ENCODE peak calls at places on chromosomes 1 and 21, in ten cellular contexts. One of them, this sample, is unnamed.

GRCh38 chr1:66271216-66271903 is 262.6 kb upstream of the SGIP1 start:
- DNase-seq in endodermal cell: peak
- DNase-seq in spleen: no peak
- DNase-seq in fibroblast of mammary gland: peak
- DNase-seq in heart left ventricle: peak
- DNase-seq in tibial artery: peak
- DNase-seq in PC-9: peak
- DNase-seq in CD8-positive, alpha-beta T cell: peak
- DNase-seq in heart right ventricle: peak
- DNase-seq in GM23338: peak
- DNase-seq in this sample: no peak

GRCh38 chr1:230307213-230307612 is 118.9 kb downstream of the PGBD5 start:
- DNase-seq in endodermal cell: no peak
- DNase-seq in spleen: no peak
- DNase-seq in fibroblast of mammary gland: no peak
- DNase-seq in heart left ventricle: no peak
- DNase-seq in tibial artery: no peak
- DNase-seq in PC-9: no peak
- DNase-seq in CD8-positive, alpha-beta T cell: no peak
- DNase-seq in heart right ventricle: no peak
- DNase-seq in GM23338: no peak
- DNase-seq in this sample: no peak

GRCh38 chr1:168520052-168520751 is 23.6 kb downstream of the XCL2 start:
- DNase-seq in endodermal cell: peak
- DNase-seq in spleen: peak
- DNase-seq in fibroblast of mammary gland: no peak
- DNase-seq in heart left ventricle: no peak
- DNase-seq in tibial artery: no peak
- DNase-seq in PC-9: no peak
- DNase-seq in CD8-positive, alpha-beta T cell: peak
- DNase-seq in heart right ventricle: no peak
- DNase-seq in GM23338: peak
- DNase-seq in this sample: no peak

GRCh38 chr1:85088408-85088784 is 40.1 kb upstream of the MCOLN3 start:
- DNase-seq in endodermal cell: no peak
- DNase-seq in spleen: no peak
- DNase-seq in fibroblast of mammary gland: no peak
- DNase-seq in heart left ventricle: no peak
- DNase-seq in tibial artery: no peak
- DNase-seq in PC-9: no peak
- DNase-seq in CD8-positive, alpha-beta T cell: no peak
- DNase-seq in heart right ventricle: no peak
- DNase-seq in GM23338: peak
- DNase-seq in this sample: no peak

GRCh38 chr1:113981962-113982931 is 3.0 kb downstream of the OLFML3 start:
- DNase-seq in endodermal cell: no peak
- DNase-seq in spleen: no peak
- DNase-seq in fibroblast of mammary gland: peak
- DNase-seq in heart left ventricle: peak
- DNase-seq in tibial artery: peak
- DNase-seq in PC-9: no peak
- DNase-seq in CD8-positive, alpha-beta T cell: no peak
- DNase-seq in heart right ventricle: peak
- DNase-seq in GM23338: no peak
- DNase-seq in this sample: no peak

GRCh38 chr1:17929224-17929623 is 174.1 kb downstream of the ACTL8 start:
- DNase-seq in endodermal cell: no peak
- DNase-seq in spleen: peak
- DNase-seq in fibroblast of mammary gland: no peak
- DNase-seq in heart left ventricle: no peak
- DNase-seq in tibial artery: no peak
- DNase-seq in PC-9: no peak
- DNase-seq in CD8-positive, alpha-beta T cell: no peak
- DNase-seq in heart right ventricle: no peak
- DNase-seq in GM23338: no peak
- DNase-seq in this sample: no peak

GRCh38 chr1:65344171-65344570 is 34.8 kb downstream of the DNAJC6 start:
- DNase-seq in endodermal cell: no peak
- DNase-seq in spleen: no peak
- DNase-seq in fibroblast of mammary gland: no peak
- DNase-seq in heart left ventricle: no peak
- DNase-seq in tibial artery: no peak
- DNase-seq in PC-9: no peak
- DNase-seq in CD8-positive, alpha-beta T cell: no peak
- DNase-seq in heart right ventricle: no peak
- DNase-seq in GM23338: no peak
- DNase-seq in this sample: no peak

GRCh38 chr1:197692965-197693364 is 82.3 kb downstream of the DENND1B start:
- DNase-seq in endodermal cell: no peak
- DNase-seq in spleen: no peak
- DNase-seq in fibroblast of mammary gland: peak
- DNase-seq in heart left ventricle: no peak
- DNase-seq in tibial artery: no peak
- DNase-seq in PC-9: no peak
- DNase-seq in CD8-positive, alpha-beta T cell: no peak
- DNase-seq in heart right ventricle: no peak
- DNase-seq in GM23338: no peak
- DNase-seq in this sample: no peak

DNA sequence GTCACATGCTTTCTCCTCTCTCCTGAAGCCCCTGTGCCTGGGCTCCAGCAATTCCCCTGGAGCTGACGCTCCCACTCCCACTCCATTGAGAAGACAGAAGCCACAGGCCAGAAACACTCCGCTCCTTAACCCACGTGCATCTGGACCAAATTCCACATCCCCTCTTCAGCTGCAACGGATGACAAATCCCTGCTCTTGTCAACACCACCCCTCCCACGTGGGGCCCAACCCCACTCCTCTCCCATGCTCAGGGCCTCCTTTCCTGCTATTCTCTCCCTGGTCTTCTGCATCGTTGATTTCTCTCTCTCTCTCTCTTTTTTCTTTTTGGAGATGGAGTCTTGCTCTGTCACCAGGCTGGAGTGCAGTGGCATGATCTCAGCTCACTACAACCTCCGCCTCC is 18.3 kb downstream of the CA6 start:
- DNase-seq in endodermal cell: no peak
- DNase-seq in spleen: no peak
- DNase-seq in fibroblast of mammary gland: no peak
- DNase-seq in heart left ventricle: no peak
- DNase-seq in tibial artery: no peak
- DNase-seq in PC-9: no peak
- DNase-seq in CD8-positive, alpha-beta T cell: no peak
- DNase-seq in heart right ventricle: no peak
- DNase-seq in GM23338: no peak
- DNase-seq in this sample: no peak
- H3K4me3 ChIP-seq in endodermal cell: no peak
- H3K4me3 ChIP-seq in spleen: no peak
- H3K4me3 ChIP-seq in fibroblast of mammary gland: no peak
- H3K4me3 ChIP-seq in heart left ventricle: no peak
- H3K4me3 ChIP-seq in tibial artery: no peak
- H3K4me3 ChIP-seq in PC-9: no peak
- H3K4me3 ChIP-seq in CD8-positive, alpha-beta T cell: peak
- H3K4me3 ChIP-seq in heart right ventricle: no peak
- H3K4me3 ChIP-seq in GM23338: no peak
- H3K4me3 ChIP-seq in this sample: no peak

GRCh38 chr1:30977511-30977910 is 69.0 kb upstream of the SDC3 start:
- DNase-seq in endodermal cell: no peak
- DNase-seq in spleen: no peak
- DNase-seq in fibroblast of mammary gland: no peak
- DNase-seq in heart left ventricle: no peak
- DNase-seq in tibial artery: no peak
- DNase-seq in PC-9: no peak
- DNase-seq in CD8-positive, alpha-beta T cell: no peak
- DNase-seq in heart right ventricle: no peak
- DNase-seq in GM23338: no peak
- DNase-seq in this sample: no peak

GRCh38 chr1:30975217-30975616 is 66.7 kb upstream of the SDC3 start:
- DNase-seq in endodermal cell: no peak
- DNase-seq in spleen: no peak
- DNase-seq in fibroblast of mammary gland: no peak
- DNase-seq in heart left ventricle: no peak
- DNase-seq in tibial artery: no peak
- DNase-seq in PC-9: no peak
- DNase-seq in CD8-positive, alpha-beta T cell: no peak
- DNase-seq in heart right ventricle: no peak
- DNase-seq in GM23338: no peak
- DNase-seq in this sample: no peak

GRCh38 chr1:30976143-30976542 is 67.6 kb upstream of the SDC3 start:
- DNase-seq in endodermal cell: no peak
- DNase-seq in spleen: no peak
- DNase-seq in fibroblast of mammary gland: peak
- DNase-seq in heart left ventricle: no peak
- DNase-seq in tibial artery: no peak
- DNase-seq in PC-9: no peak
- DNase-seq in CD8-positive, alpha-beta T cell: no peak
- DNase-seq in heart right ventricle: no peak
- DNase-seq in GM23338: no peak
- DNase-seq in this sample: no peak

GRCh38 chr1:30974536-30974935 is 66.0 kb upstream of the SDC3 start:
- DNase-seq in endodermal cell: no peak
- DNase-seq in spleen: no peak
- DNase-seq in fibroblast of mammary gland: no peak
- DNase-seq in heart left ventricle: no peak
- DNase-seq in tibial artery: no peak
- DNase-seq in PC-9: no peak
- DNase-seq in CD8-positive, alpha-beta T cell: no peak
- DNase-seq in heart right ventricle: no peak
- DNase-seq in GM23338: no peak
- DNase-seq in this sample: no peak

DNA sequence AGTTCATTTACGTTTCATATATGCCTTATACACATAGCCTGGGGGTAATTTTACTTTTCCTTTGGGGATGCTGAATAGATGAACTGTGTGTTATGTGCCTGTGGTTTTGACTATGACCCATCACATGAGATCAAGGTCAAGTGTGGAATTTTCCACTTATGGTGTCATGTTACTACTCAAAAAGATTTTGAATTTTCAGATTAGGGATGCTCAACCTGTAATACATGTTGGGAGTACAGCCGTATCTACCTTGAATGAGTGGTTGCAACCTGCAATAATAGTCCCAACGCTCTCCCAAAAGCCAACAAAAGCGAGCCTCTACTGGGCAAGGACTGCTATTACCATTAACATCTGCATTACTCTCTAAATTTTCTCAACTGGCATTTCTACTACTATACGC is 68.5 kb upstream of the SDC3 start:
- DNase-seq in endodermal cell: no peak
- DNase-seq in spleen: no peak
- DNase-seq in fibroblast of mammary gland: peak
- DNase-seq in heart left ventricle: no peak
- DNase-seq in tibial artery: no peak
- DNase-seq in PC-9: no peak
- DNase-seq in CD8-positive, alpha-beta T cell: no peak
- DNase-seq in heart right ventricle: no peak
- DNase-seq in GM23338: peak
- DNase-seq in this sample: no peak
- TF ChIP-seq CTCF in endodermal cell: peak
- TF ChIP-seq CTCF in spleen: no peak
- TF ChIP-seq CTCF in fibroblast of mammary gland: peak
- TF ChIP-seq CTCF in heart left ventricle: peak
- TF ChIP-seq CTCF in tibial artery: peak
- TF ChIP-seq CTCF in PC-9: no peak
- TF ChIP-seq CTCF in CD8-positive, alpha-beta T cell: no peak
- TF ChIP-seq CTCF in heart right ventricle: no peak
- TF ChIP-seq CTCF in GM23338: peak
- TF ChIP-seq CTCF in this sample: peak

DNA sequence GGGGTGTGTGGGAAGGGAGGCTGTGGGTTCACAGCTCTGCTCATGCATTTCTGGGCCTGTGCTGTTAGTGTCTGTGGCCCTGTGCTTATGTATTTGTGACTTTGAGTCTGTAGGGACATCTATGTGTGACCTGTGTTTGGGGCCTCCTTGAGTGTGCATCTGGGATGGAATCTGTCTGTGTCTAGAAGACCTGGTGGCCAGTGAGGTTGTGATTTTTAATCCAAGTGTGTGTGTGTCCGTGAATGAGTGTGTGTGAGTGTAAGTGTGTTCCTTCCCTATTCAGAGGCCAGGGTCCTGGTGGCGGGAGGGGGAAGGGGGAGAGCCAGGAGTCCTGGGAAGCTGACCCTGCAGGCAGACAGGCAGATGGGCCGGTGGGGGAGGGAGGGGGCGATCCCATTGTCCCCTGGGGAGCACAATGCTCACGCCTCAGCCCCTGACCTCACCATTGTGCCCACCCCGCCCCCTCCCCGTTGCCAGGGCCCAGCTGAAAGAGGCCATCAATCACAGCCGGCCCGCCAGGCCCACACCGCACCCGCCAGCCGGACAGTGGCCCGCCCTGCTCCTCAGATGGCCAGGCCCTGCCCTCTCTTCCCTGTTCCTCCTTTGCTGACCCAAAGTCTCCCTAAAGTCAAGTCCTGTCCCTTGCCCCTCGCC is 19.6 kb downstream of the SLC27A3 start:
- DNase-seq in endodermal cell: peak
- DNase-seq in spleen: no peak
- DNase-seq in fibroblast of mammary gland: no peak
- DNase-seq in heart left ventricle: no peak
- DNase-seq in tibial artery: peak
- DNase-seq in PC-9: no peak
- DNase-seq in CD8-positive, alpha-beta T cell: no peak
- DNase-seq in heart right ventricle: no peak
- DNase-seq in GM23338: no peak
- DNase-seq in this sample: no peak
- H3K4me3 ChIP-seq in endodermal cell: no peak
- H3K4me3 ChIP-seq in spleen: no peak
- H3K4me3 ChIP-seq in fibroblast of mammary gland: no peak
- H3K4me3 ChIP-seq in heart left ventricle: no peak
- H3K4me3 ChIP-seq in tibial artery: no peak
- H3K4me3 ChIP-seq in PC-9: no peak
- H3K4me3 ChIP-seq in CD8-positive, alpha-beta T cell: no peak
- H3K4me3 ChIP-seq in heart right ventricle: no peak
- H3K4me3 ChIP-seq in GM23338: peak
- H3K4me3 ChIP-seq in this sample: no peak

DNA sequence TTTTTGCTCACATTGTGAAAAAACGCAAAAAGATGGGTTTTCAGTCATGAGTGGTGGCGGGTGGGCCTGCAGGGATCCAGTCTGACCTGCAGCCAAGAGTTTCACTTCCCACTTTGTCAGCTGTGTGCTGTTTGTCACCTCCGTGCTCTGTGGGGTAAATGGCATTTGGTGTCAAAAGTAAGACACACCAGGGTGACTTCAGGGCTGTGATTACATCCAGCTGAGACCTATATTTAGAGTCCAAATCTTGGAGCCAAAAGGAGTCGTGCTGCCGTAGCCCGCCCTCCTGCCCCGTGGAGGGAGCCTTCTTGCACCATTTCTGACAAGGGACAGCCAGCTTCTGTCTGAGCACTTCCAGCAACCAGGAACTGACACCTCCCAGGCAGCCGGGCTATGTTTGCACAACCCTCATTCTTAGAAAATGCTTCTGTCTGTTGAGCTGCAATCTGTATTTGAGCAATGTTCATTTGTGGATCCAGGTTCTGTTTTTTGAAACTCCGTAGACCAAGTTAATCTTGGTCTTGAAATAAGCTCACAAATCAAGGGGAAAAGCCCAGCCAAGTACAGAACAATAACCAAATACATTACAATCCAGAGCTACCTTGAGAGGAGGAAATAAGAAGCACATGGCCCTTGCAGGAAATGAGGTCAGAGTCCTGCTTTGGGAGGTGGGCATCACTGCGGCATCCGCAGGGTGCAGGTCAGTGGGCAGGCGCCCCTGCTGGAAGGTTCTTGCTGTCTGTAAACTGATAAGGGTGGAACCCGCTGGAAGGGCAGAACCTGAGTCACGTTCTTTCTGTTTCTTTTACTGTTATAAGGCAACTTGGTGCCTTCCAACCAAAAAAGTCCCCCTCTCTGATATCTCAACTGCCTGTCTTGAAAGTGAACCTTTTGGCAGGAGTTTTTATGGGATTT is 14.4 kb downstream of the ABCG1 start:
- DNase-seq in endodermal cell: peak
- DNase-seq in spleen: peak
- DNase-seq in fibroblast of mammary gland: peak
- DNase-seq in heart left ventricle: peak
- DNase-seq in tibial artery: peak
- DNase-seq in PC-9: no peak
- DNase-seq in CD8-positive, alpha-beta T cell: peak
- DNase-seq in heart right ventricle: peak
- DNase-seq in GM23338: peak
- DNase-seq in this sample: peak
- TF ChIP-seq CTCF in endodermal cell: peak
- TF ChIP-seq CTCF in spleen: no peak
- TF ChIP-seq CTCF in fibroblast of mammary gland: peak
- TF ChIP-seq CTCF in heart left ventricle: peak
- TF ChIP-seq CTCF in tibial artery: peak
- TF ChIP-seq CTCF in PC-9: no peak
- TF ChIP-seq CTCF in CD8-positive, alpha-beta T cell: peak
- TF ChIP-seq CTCF in heart right ventricle: no peak
- TF ChIP-seq CTCF in GM23338: peak
- TF ChIP-seq CTCF in this sample: peak